ENCODE peak calls at places on chromosomes 6 and 20, in five cellular contexts. V is HepG2, C is SK-N-SH, S is K562, E is GM12878. A is an unnamed sample. For H3K27me3, the result is how much of the 10 kb centered on the place peaks cover.

GRCh38 chr20:57389695-57390603 is 1.2 kb upstream of the RBM38 start:
- DNase-seq in S (peak), E (no peak), V (no peak), C (no peak), A (no peak)

GRCh38 chr6:162387723-162388382 is 339.7 kb downstream of the PRKN start:
- DNase-seq in S (no peak), E (no peak), V (no peak), C (no peak), A (no peak)

GRCh38 chr6:163814494-163815364 is 400.2 kb downstream of the QKI start:
- DNase-seq in E (peak), V (no peak), C (no peak), S (peak), A (no peak)

GRCh38 chr6:158869010-158869603 is 49.9 kb upstream of the EZR start:
- DNase-seq in S (no peak), V (no peak), E (peak), C (no peak), A (peak)

GRCh38 chr6:167007930-167008329 is 8.7 kb downstream of the CEP43 start:
- DNase-seq in E (no peak), V (no peak), C (no peak), S (no peak), A (no peak)

GRCh38 chr20:36462440-36463211 is 78.7 kb upstream of the MYL9 start:
- DNase-seq in E (no peak), S (peak), V (no peak), C (peak), A (no peak)

GRCh38 chr6:77466055-77467028 is 3.1 kb upstream of the HTR1B start:
- DNase-seq in S (no peak), E (no peak), C (peak), V (peak), A (no peak)

GRCh38 chr6:18343741-18344140 is 43.4 kb upstream of the RNF144B start:
- DNase-seq in S (no peak), E (no peak), C (no peak), V (no peak), A (no peak)

GRCh38 chr6:96235927-96236326 is 220.2 kb downstream of the FUT9 start:
- DNase-seq in V (no peak), C (no peak), S (no peak), E (no peak), A (no peak)

GRCh38 chr6:34145161-34146020 is 496 bp downstream of the GRM4 start:
- DNase-seq in V (no peak), C (peak), E (no peak), S (peak), A (no peak)

GRCh38 chr6:14305131-14305530 is 187.6 kb downstream of the CD83 start:
- DNase-seq in S (no peak), E (no peak), V (no peak), C (no peak), A (no peak)

GRCh38 chr6:110944681-110945151 is 13.8 kb upstream of the GTF3C6 start:
- DNase-seq in V (peak), S (peak), E (peak), C (no peak), A (peak)

DNA sequence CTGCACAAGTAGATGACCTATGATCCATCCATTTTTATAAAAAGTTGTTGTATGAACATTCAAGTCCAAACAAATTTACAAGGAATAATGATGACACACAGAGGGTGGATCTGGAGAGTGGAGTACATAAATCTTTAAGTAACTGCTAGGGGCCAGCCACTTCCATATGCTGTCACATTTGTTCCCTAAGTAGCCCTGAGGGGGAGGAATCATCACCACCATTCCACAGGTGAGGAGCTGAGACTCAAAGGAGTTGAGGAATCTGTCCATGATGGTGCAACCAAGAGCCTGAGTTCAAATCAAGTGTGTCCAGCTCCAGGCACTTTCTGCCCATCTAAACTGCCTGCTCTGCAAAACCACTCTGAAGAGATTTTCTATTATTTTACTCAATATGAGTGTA is 132.1 kb downstream of the AIG1 start:
- DNase-seq in S (no peak), V (no peak), E (no peak), C (no peak), A (no peak)
- TF ChIP-seq REST in S (no peak), V (no peak), E (no peak), C (no peak), A (no peak)

GRCh38 chr6:43951063-43951755 is 176.0 kb downstream of the MRPL14 start:
- DNase-seq in V (peak), E (no peak), S (peak), C (peak), A (peak)
- TF ChIP-seq RAD21 in V (peak), E (peak), S (peak), C (peak), A (peak)

DNA sequence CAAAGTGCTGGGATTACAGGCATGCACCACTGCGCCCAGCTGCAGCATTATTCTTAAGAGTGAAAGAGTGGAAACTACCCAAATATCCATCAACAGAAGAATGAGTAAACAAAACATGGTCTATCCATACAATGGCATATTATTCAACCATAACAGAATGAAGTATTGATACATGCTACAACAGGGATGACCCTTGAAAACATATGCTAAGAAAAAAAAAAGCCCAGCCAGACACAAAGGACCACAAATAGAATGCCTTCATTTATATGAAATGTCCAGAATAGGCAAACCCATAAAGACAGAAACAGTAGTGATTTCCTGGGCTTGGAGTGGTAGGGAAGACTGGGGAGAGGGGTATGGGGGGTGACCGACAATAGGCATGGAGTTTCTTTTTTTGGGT is 7.1 kb downstream of the TUBB2B start:
- DNase-seq in S (no peak), V (no peak), E (no peak), C (no peak), A (no peak)
- H3K27me3 ChIP-seq in S (under half), V (under half), E (under half), C (under half), A (under half)

GRCh38 chr20:37647946-37648345 is 45.9 kb upstream of the CTNNBL1 start:
- DNase-seq in C (no peak), E (no peak), S (no peak), V (no peak), A (no peak)

GRCh38 chr20:37649635-37650244 is 44.1 kb upstream of the CTNNBL1 start:
- DNase-seq in S (no peak), C (no peak), E (no peak), V (no peak), A (no peak)

GRCh38 chr20:37649017-37649416 is 44.8 kb upstream of the CTNNBL1 start:
- DNase-seq in V (no peak), S (no peak), E (no peak), C (no peak), A (no peak)

GRCh38 chr20:37650661-37651060 is 43.2 kb upstream of the CTNNBL1 start:
- DNase-seq in C (no peak), E (no peak), S (no peak), V (no peak), A (no peak)

GRCh38 chr20:37651932-37652331 is 41.9 kb upstream of the CTNNBL1 start:
- DNase-seq in E (no peak), V (peak), S (peak), C (peak), A (peak)
- TF ChIP-seq REST in E (no peak), V (no peak), S (no peak), C (no peak), A (no peak)

GRCh38 chr6:11586117-11586516 is 48.6 kb downstream of the TMEM170B start:
- DNase-seq in V (no peak), E (no peak), C (no peak), S (no peak), A (no peak)

GRCh38 chr6:11586574-11586973 is 49.0 kb downstream of the TMEM170B start:
- DNase-seq in C (no peak), S (no peak), E (no peak), V (no peak), A (no peak)

GRCh38 chr6:11589261-11589660 is 51.7 kb downstream of the TMEM170B start:
- DNase-seq in V (no peak), C (no peak), S (no peak), E (no peak), A (no peak)

GRCh38 chr6:11584264-11584663 is 46.7 kb downstream of the TMEM170B start:
- DNase-seq in V (no peak), C (no peak), E (no peak), S (no peak), A (no peak)

GRCh38 chr6:11585426-11586016 is 48.0 kb downstream of the TMEM170B start:
- DNase-seq in E (peak), V (peak), S (peak), C (peak), A (peak)
- TF ChIP-seq RAD21 in E (peak), V (peak), S (peak), C (peak), A (peak)